ENCODE peak calls at places on chromosome 19, in eight cellular contexts. Y is heart left ventricle, T is fibroblast of lung, A is right atrium auricular region, F is stomach, K is suprapubic skin, S is cardiac fibroblast, J is lower lobe of right lung. L is an unnamed sample.

GRCh38 chr19:38417544-38418506 is 8.2 kb downstream of the RASGRP4 start:
- DNase-seq in F (peak; percentile 63), A (peak; percentile 71), K (no peak), Y (peak; percentile 83), J (peak; percentile 88), S (no peak), T (peak; percentile 11), L (no peak)

GRCh38 chr19:7554990-7555864 is 19.7 kb downstream of the PNPLA6 start:
- DNase-seq in Y (no peak), T (no peak), J (peak; percentile 61), F (no peak), S (peak; percentile 9), K (no peak), A (no peak), L (no peak)

GRCh38 chr19:16417660-16418596 is 53.8 kb downstream of the EPS15L1 start:
- DNase-seq in A (peak; percentile 79), S (peak; percentile 56), T (peak; percentile 38), J (peak; percentile 81), Y (peak; percentile 85), F (peak; percentile 75), K (peak; percentile 87), L (no peak)

GRCh38 chr19:33580026-33580644 is 41.6 kb upstream of the CHST8 start:
- DNase-seq in T (no peak), J (no peak), A (no peak), Y (no peak), S (no peak), K (no peak), F (peak; percentile 40), L (no peak)

GRCh38 chr19:39126593-39127187 is 1.1 kb downstream of the PAK4 start:
- DNase-seq in Y (no peak), A (no peak), J (peak; percentile 72), S (no peak), K (no peak), F (peak; percentile 86), T (peak; percentile 37), L (peak; percentile 46)

GRCh38 chr19:30082611-30083010 is 140.6 kb downstream of the URI1 start:
- DNase-seq in Y (peak; percentile 42), K (no peak), T (no peak), S (no peak), F (no peak), A (no peak), J (no peak), L (no peak)

GRCh38 chr19:43798546-43799409 is 3.5 kb downstream of the LYPD5 start:
- DNase-seq in F (peak; percentile 62), K (no peak), S (no peak), A (no peak), T (no peak), Y (no peak), J (peak; percentile 71), L (no peak)

GRCh38 chr19:50239916-50240585 is 36.6 kb downstream of the MYH14 start:
- DNase-seq in F (no peak), K (no peak), Y (no peak), A (no peak), T (no peak), J (no peak), S (no peak), L (no peak)

GRCh38 chr19:33194884-33195710 is 967 bp downstream of the LRP3 start:
- DNase-seq in F (peak; percentile 34), Y (peak; percentile 65), S (peak; percentile 60), A (no peak), J (no peak), K (no peak), T (peak; percentile 60), L (no peak)

GRCh38 chr19:45474941-45475516 is 7.2 kb downstream of the FOSB start:
- DNase-seq in S (no peak), Y (no peak), A (no peak), K (no peak), T (no peak), J (no peak), F (no peak), L (no peak)

GRCh38 chr19:17795495-17795856 is 538 bp downstream of the B3GNT3 start:
- DNase-seq in F (no peak), A (no peak), S (no peak), J (no peak), K (no peak), T (no peak), Y (no peak), L (no peak)

GRCh38 chr19:46404039-46404883 is 9.1 kb downstream of the CCDC8 start:
- DNase-seq in S (no peak), T (peak; percentile 63), J (peak; percentile 59), A (peak; percentile 72), F (peak; percentile 35), K (no peak), Y (peak; percentile 71), L (no peak)

GRCh38 chr19:31138077-31138476 is 211.2 kb downstream of the TSHZ3 start:
- DNase-seq in F (no peak), S (no peak), Y (no peak), A (no peak), K (no peak), T (no peak), J (no peak), L (no peak)

GRCh38 chr19:18636183-18636968 is 452 bp upstream of the KLHL26 start:
- DNase-seq in K (peak; percentile 99), J (peak; percentile 99), T (peak; percentile 94), S (peak; percentile 95), A (peak; percentile 98), F (peak; percentile 99), Y (peak; percentile 99), L (peak; percentile 86)

GRCh38 chr19:14972676-14973075 is 7.0 kb downstream of the SLC1A6 start:
- DNase-seq in Y (no peak), S (no peak), A (no peak), K (no peak), T (no peak), J (no peak), F (no peak), L (no peak)

GRCh38 chr19:17311455-17312248 is 2.3 kb downstream of the DDA1 start:
- DNase-seq in S (peak; percentile 91), J (no peak), A (no peak), Y (no peak), K (no peak), F (no peak), T (no peak), L (no peak)

GRCh38 chr19:29467824-29468401 is 57.9 kb upstream of the VSTM2B start:
- DNase-seq in J (no peak), A (no peak), T (no peak), K (no peak), Y (no peak), S (peak; percentile 28), F (no peak), L (no peak)

GRCh38 chr19:43779147-43779819 is 1.5 kb downstream of the KCNN4 start:
- DNase-seq in S (no peak), K (no peak), A (no peak), J (peak; percentile 78), Y (no peak), F (peak; percentile 68), T (no peak), L (no peak)

GRCh38 chr19:32018014-32018413 is 327.4 kb upstream of the ZNF507 start:
- DNase-seq in F (no peak), T (peak; percentile 95), K (no peak), S (no peak), A (no peak), Y (no peak), J (no peak), L (peak; percentile 57)

GRCh38 chr19:17075860-17076538 is 422 bp downstream of the MYO9B start:
- DNase-seq in J (peak; percentile 70), S (no peak), Y (peak; percentile 73), F (peak; percentile 37), A (no peak), K (peak; percentile 85), T (no peak), L (no peak)

DNA sequence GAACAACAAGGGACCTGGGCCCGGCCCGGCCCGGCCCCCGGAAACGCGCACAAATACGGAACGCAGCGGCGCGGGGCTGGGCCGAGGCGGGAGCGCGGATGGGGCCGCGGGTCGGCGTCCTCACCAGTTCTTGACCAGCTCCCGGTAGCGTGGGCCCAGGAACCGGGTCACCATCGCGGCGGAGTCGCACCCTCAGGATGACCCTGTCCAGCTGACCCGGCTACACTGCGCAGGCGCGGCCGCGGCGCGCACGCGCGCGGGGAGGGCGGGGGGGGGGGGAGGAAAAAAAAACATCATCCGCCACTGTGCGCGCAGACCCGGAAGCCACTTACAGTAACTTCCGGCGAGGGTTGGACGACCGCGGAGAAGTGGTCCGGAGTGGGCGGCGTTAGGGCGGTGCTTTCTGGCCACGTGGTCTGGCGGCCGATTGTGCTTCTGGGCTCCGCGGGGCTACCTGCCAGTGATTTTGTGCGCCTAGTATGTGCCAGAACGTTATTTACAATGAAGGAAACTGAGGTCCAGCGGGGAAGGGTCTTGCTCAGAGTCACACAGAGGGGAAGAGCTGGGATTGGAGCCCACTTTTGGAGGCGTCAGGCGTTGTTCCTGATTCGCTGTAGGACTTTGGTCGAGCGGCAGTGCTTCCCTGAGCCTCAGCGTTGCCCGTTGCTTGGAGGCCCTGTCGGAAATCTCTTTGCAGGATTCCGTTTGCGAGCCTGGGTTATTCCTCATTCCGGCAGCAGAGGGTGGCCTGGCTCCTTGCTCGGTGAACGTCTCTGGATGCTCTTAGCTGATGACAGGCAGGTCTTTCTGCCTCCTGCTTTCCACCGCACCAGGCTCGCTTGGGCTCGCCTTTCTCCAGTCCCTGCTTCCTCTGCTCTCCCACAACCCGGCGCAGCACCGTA is at the start of gene UQCR11:
- DNase-seq in S (peak; percentile 96), K (peak; percentile 97), J (peak; percentile 96), A (peak; percentile 97), T (peak; percentile 97), Y (peak; percentile 96), F (peak; percentile 96), L (peak; percentile 93)
- TF ChIP-seq CTCF in S (peak; percentile 62), K (peak; percentile 69), J (peak; percentile 60), A (no peak), T (peak; percentile 70), Y (peak; percentile 55), F (no peak), L (peak; percentile 67)

GRCh38 chr19:13864513-13865242 is 12.3 kb upstream of the NANOS3 start:
- DNase-seq in T (no peak), F (no peak), K (no peak), Y (no peak), A (no peak), S (no peak), J (no peak), L (no peak)
- H3K4me3 ChIP-seq in T (peak overlapping the region; percentile 25), F (peak overlapping the region; percentile 75), K (peak overlapping the region; percentile 83), Y (no peak overlapping the region), A (peak overlapping the region; percentile 63), S (no peak overlapping the region), J (peak overlapping the region; percentile 68), L (peak overlapping the region; percentile 48)

DNA sequence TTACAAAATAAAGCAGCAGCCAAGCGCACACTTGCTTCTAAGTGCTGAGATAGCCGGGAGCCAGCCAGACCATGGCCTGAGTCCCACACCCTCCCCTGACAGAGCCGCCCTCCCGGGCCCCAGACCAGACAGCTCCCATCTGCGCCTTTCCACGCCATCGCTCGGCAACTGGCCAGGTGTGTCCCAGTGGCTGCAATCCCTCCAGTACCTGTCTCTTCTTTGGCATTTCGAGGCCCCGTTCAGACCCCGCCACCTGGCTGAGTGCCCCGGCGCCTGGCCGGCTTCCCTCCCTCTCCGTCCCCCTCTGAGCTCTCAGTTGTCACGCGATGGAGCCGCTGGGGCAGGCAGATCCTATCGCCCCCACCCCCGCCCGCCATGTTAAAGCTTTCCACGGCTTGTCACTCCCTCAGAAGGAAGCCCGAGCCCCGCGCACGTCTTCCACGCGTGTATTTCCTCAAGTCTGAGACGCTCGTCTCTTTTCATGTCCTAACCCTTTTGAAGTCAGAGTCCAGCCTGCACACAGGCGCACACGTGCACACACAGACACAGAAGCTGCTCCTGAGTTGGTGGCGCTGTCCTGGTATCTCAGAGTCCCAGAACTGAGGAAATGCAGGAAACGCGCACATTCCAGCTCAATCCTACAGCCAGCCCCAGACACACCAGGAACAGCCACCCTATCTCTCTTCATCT is 7.9 kb downstream of the MLLT1 start:
- DNase-seq in A (peak; percentile 90), T (peak; percentile 74), F (peak; percentile 68), K (peak; percentile 94), S (peak; percentile 71), Y (peak; percentile 94), J (peak; percentile 72), L (no peak)
- TF ChIP-seq CTCF in A (no peak), T (peak; percentile 8), F (no peak), K (no peak), S (no peak), Y (no peak), J (no peak), L (no peak)

GRCh38 chr19:2089001-2089711 is 7.0 kb downstream of the MOB3A start:
- DNase-seq in F (no peak), Y (no peak), T (no peak), K (no peak), A (no peak), J (no peak), S (peak; percentile 56), L (no peak)
- H3K4me3 ChIP-seq in F (no peak overlapping the region), Y (no peak overlapping the region), T (no peak overlapping the region), K (no peak overlapping the region), A (no peak overlapping the region), J (no peak overlapping the region), S (no peak overlapping the region), L (no peak overlapping the region)